ENCODE peak calls at places on chromosomes 3 and 15, in four cellular contexts. K is WTC11, J is K562, M is GM12878. Z is an unnamed sample.

GRCh38 chr3:124576565-124577493 is 153.4 kb upstream of the UMPS start:
- DNase-seq in K (no peak), J (no peak), M (peak), Z (no peak)

GRCh38 chr3:182981038-182981380 is 671 bp upstream of the DCUN1D1 start:
- DNase-seq in K (no peak), J (no peak), M (no peak), Z (no peak)

GRCh38 chr3:170622369-170623159 is 36.7 kb upstream of the SLC7A14 start:
- DNase-seq in K (no peak), J (peak), M (no peak), Z (peak)

GRCh38 chr3:23992051-23992628 is 47.1 kb downstream of the NR1D2 start:
- DNase-seq in K (no peak), J (no peak), M (no peak), Z (peak)

GRCh38 chr15:42138968-42139386 is 17.5 kb downstream of the PLA2G4F start:
- DNase-seq in K (no peak), J (no peak), M (no peak), Z (no peak)

GRCh38 chr3:185977679-185978040 is 39.8 kb upstream of the TRA2B start:
- DNase-seq in K (no peak), J (no peak), M (no peak), Z (no peak)

GRCh38 chr15:94968133-94968532 is 736.8 kb downstream of the MCTP2 start:
- DNase-seq in K (no peak), J (no peak), M (no peak), Z (no peak)

GRCh38 chr15:36693644-36694043 is 114.2 kb downstream of the CDIN1 start:
- DNase-seq in K (no peak), J (no peak), M (no peak), Z (no peak)

GRCh38 chr3:17632401-17633100 is 109.9 kb downstream of the TBC1D5 start:
- DNase-seq in K (no peak), J (peak), M (no peak), Z (no peak)

GRCh38 chr3:165712382-165712781 is 124.8 kb downstream of the BCHE start:
- DNase-seq in K (no peak), J (no peak), M (no peak), Z (no peak)

DNA sequence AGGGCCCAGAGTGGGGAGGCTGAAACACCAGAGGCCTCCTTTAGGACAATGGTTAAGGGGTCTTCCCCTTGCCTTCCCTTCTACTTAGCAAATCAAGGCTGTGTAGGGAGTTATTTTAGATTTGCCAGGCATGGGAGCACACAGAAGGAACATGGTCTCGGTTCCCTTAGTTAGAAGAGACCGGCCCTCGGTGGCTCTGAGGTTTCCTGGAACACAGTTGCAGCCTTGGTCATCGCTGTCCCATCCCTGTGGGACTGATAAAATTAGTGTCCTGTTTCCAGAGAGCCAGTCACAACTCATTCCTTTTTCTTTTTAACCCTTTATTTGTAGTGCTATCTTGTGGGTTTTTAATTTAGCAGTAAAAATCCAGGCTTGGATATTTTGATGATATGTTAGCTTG is 81.4 kb downstream of the CRTC3 start:
- DNase-seq in K (no peak), J (no peak), M (no peak), Z (no peak)
- TF ChIP-seq USF1 in K (no peak), J (no peak), M (no peak), Z (no peak)

DNA sequence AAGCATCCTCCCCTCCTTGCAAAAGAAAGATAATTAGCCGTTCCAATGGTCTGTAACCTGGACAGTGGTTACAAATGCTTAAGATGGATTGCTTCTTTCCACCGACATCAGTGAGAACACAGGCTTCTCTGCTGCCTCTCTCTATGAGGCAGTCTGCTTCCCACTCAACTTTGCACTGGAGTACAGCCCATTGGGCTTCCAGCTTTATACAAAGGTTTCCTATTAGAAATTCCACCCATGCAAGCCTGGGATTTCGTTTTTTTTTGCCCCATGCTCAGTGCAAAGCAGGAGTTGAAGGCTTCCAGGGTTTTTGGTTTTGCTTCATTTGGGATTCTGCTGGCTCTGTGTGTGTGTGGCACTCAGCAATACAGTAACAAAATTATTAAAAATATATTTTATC is 47.3 kb upstream of the C3orf22 start:
- DNase-seq in K (no peak), J (no peak), M (no peak), Z (no peak)
- TF ChIP-seq USF1 in K (no peak), J (no peak), M (no peak), Z (no peak)

GRCh38 chr15:64716452-64716851 is 58.9 kb downstream of the RBPMS2 start:
- DNase-seq in K (no peak), J (no peak), M (no peak), Z (no peak)

GRCh38 chr15:64720188-64720587 is 55.2 kb downstream of the RBPMS2 start:
- DNase-seq in K (no peak), J (no peak), M (no peak), Z (no peak)

GRCh38 chr15:64717735-64718495 is 57.5 kb downstream of the RBPMS2 start:
- DNase-seq in K (no peak), J (no peak), M (no peak), Z (no peak)

GRCh38 chr15:64713592-64713991 is 61.8 kb downstream of the RBPMS2 start:
- DNase-seq in K (no peak), J (no peak), M (no peak), Z (no peak)

DNA sequence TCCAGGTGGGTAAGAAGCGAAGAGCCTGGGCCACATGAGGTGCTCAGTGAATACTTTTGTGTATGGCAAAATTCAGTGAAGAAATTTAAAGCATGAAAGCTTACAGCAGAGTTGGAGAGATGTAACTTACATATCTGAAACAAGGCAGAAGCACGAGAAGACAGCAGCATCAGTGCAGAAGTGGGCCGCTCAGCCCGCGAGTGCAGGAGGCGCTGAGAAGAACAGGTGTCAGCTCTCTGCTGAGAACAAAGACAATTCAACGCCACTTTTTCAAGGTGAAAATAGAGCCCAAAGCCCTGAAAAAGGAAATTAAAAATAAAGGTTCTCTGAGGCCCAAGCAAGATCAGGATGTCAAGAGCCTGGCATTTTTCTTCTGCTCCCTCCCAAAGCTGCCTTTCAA is 58.3 kb downstream of the RBPMS2 start:
- DNase-seq in K (no peak), J (no peak), M (no peak), Z (no peak)
- TF ChIP-seq USF1 in K (no peak), J (no peak), M (no peak), Z (no peak)

DNA sequence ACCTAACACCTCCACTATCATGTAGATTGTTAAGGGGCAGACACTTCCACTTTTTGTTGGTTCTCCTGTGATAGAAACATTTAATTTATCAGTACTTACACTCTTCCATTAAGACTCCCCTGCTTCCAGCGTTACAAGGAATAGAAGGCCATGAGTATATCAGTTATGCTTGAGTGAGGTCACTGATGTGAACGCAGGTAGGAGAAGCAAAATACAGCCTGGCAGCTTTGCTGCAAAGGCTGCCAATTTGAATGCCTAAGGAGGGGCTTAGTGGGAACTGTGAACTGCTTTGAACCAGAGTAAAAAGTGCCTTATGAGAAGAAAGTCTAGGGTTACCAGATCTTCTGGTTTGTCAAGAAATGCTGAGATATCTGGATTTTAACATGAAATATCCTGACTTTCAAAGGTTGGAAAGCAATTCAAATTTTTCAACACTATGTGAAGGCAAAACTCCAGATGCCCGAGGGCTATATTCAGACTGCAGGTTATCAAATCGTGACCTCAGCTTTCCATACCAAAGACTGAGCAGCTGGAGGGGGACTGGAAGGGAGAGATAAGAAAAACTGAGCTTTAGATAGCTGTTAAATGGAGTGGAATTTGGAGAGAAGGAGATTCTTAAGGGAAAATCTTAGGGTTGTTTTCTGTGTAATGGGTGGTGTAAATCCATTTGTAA is 446.4 kb upstream of the NECTIN3 start:
- DNase-seq in K (no peak), J (peak), M (no peak), Z (no peak)
- TF ChIP-seq USF1 in K (no peak), J (no peak), M (no peak), Z (no peak)

DNA sequence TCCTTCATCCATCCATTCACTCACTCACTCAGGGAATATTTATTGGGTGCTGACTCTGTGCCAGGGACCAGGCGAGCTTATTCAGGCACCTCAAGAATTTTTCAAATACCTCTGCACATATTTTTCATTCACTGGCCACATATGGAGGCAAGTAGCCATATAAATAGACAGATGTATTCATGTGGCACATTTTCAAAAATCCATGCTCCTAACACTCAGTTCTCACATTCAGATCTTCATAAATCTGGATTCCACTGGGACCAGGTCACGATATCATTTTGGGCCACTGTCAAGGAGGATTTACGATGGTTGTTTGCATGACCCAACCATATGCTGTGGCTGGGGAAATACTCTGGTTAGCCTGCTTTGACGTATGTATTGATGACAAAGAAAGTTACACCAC is 241.8 kb upstream of the LRTM1 start:
- DNase-seq in K (no peak), J (no peak), M (no peak), Z (no peak)
- TF ChIP-seq USF1 in K (no peak), J (no peak), M (no peak), Z (no peak)

GRCh38 chr3:144866504-144866903 is 894.9 kb downstream of the DIPK2A start:
- DNase-seq in K (no peak), J (no peak), M (no peak), Z (no peak)
- TF ChIP-seq USF1 in K (no peak), J (no peak), M (no peak), Z (no peak)